ENCODE peak calls at places on chromosomes 1 and 21, in ten cellular contexts. T is stimulated activated CD4-positive, alpha-beta T cell treated with anti-CD3 and anti-CD28 coated beads, Interleukin-4, amount 100 ng/mL, for 48 hours; G is non-pigmented ciliary epithelial cell; M is Right ventricle myocardium inferior; P is activated naive CD8-positive, alpha-beta T cell treated with anti-CD3 and anti-CD28 coated beads for 36 hours; Z is HuH-7; H is activated CD4-positive, alpha-beta T cell treated with anti-CD3 and anti-CD28 coated beads for 48 hours; D is HS-27A; C is fibroblast of pulmonary artery; I is astrocyte of the cerebellum. O is an unnamed sample.

GRCh38 chr1:181482521-181483083 is 715 bp upstream of the CACNA1E start:
- DNase-seq in T (peak), G (no peak), M (peak), P (peak), Z (no peak), H (peak), D (no peak), C (no peak), I (no peak), O (no peak)

GRCh38 chr21:37226356-37226920 is 40.7 kb downstream of the VPS26C start:
- DNase-seq in T (no peak), G (no peak), M (no peak), P (no peak), Z (no peak), H (no peak), D (no peak), C (no peak), I (no peak), O (no peak)

GRCh38 chr21:42779431-42779861 is 99.9 kb downstream of the WDR4 start:
- DNase-seq in T (no peak), G (no peak), M (no peak), P (no peak), Z (no peak), H (no peak), D (no peak), C (no peak), I (no peak), O (no peak)

GRCh38 chr1:67846538-67846937 is 13.3 kb upstream of the GNG12 start:
- DNase-seq in T (no peak), G (no peak), M (no peak), P (no peak), Z (no peak), H (no peak), D (no peak), C (no peak), I (no peak), O (no peak)

GRCh38 chr1:31401241-31401640 is 11.8 kb upstream of the SERINC2 start:
- DNase-seq in T (no peak), G (no peak), M (no peak), P (no peak), Z (no peak), H (no peak), D (no peak), C (no peak), I (no peak), O (peak)

GRCh38 chr1:228371741-228372182 is 34.9 kb downstream of the TRIM11 start:
- DNase-seq in T (no peak), G (no peak), M (no peak), P (no peak), Z (no peak), H (no peak), D (no peak), C (no peak), I (no peak), O (no peak)

GRCh38 chr1:234879157-234880080 is 249.2 kb downstream of the TOMM20 start:
- DNase-seq in T (no peak), G (no peak), M (no peak), P (no peak), Z (no peak), H (no peak), D (no peak), C (no peak), I (no peak), O (no peak)

GRCh38 chr1:24186993-24187790 is at the start of gene IFNLR1:
- DNase-seq in T (peak), G (no peak), M (no peak), P (peak), Z (peak), H (peak), D (no peak), C (no peak), I (no peak), O (no peak)

GRCh38 chr1:18951818-18952391 is 4.6 kb downstream of the IFFO2 start:
- DNase-seq in T (peak), G (no peak), M (no peak), P (peak), Z (peak), H (peak), D (no peak), C (peak), I (no peak), O (no peak)

GRCh38 chr1:48246727-48247126 is 24.2 kb downstream of the SLC5A9 start:
- DNase-seq in T (no peak), G (no peak), M (peak), P (no peak), Z (no peak), H (no peak), D (no peak), C (no peak), I (no peak), O (no peak)

GRCh38 chr1:54121482-54122130 is 31.2 kb downstream of the CDCP2 start:
- DNase-seq in T (peak), G (peak), M (peak), P (peak), Z (peak), H (peak), D (no peak), C (peak), I (peak), O (peak)